ENCODE peak calls at places on chromosomes 1 and 21, in four cellular contexts. One of them, this sample, is unnamed. For H3K4me1, the result is how much of the 10 kb centered on the place peaks cover.

GRCh38 chr1:34611571-34611970 is 143.3 kb upstream of the GJB5 start:
- DNase-seq in A549: no peak
- DNase-seq in H1: no peak
- DNase-seq in tibial nerve: no peak
- DNase-seq in this sample: no peak

GRCh38 chr1:24157921-24158481 is 15.1 kb upstream of the IL22RA1 start:
- DNase-seq in A549: peak
- DNase-seq in H1: no peak
- DNase-seq in tibial nerve: no peak
- DNase-seq in this sample: no peak

GRCh38 chr1:38727629-38728175 is 131.9 kb downstream of the RRAGC start:
- DNase-seq in A549: no peak
- DNase-seq in H1: no peak
- DNase-seq in tibial nerve: no peak
- DNase-seq in this sample: no peak

GRCh38 chr21:45994086-45994661 is 12.6 kb downstream of the COL6A1 start:
- DNase-seq in A549: no peak
- DNase-seq in H1: no peak
- DNase-seq in tibial nerve: no peak
- DNase-seq in this sample: peak

GRCh38 chr21:15935530-15935929 is 205.7 kb downstream of the USP25 start:
- DNase-seq in A549: no peak
- DNase-seq in H1: no peak
- DNase-seq in tibial nerve: no peak
- DNase-seq in this sample: no peak

GRCh38 chr1:3257788-3258187 is 188.8 kb downstream of the PRDM16 start:
- DNase-seq in A549: no peak
- DNase-seq in H1: no peak
- DNase-seq in tibial nerve: no peak
- DNase-seq in this sample: no peak

GRCh38 chr1:1228596-1229321 is 3.0 kb downstream of the SDF4 start:
- DNase-seq in A549: no peak
- DNase-seq in H1: no peak
- DNase-seq in tibial nerve: no peak
- DNase-seq in this sample: no peak

GRCh38 chr1:78607944-78608343 is 12.3 kb upstream of the IFI44L start:
- DNase-seq in A549: no peak
- DNase-seq in H1: no peak
- DNase-seq in tibial nerve: no peak
- DNase-seq in this sample: no peak

GRCh38 chr1:64886877-64887276 is 79.5 kb downstream of the JAK1 start:
- DNase-seq in A549: no peak
- DNase-seq in H1: no peak
- DNase-seq in tibial nerve: no peak
- DNase-seq in this sample: no peak

GRCh38 chr21:46161180-46161799 is 5.9 kb upstream of the FTCD start:
- DNase-seq in A549: no peak
- DNase-seq in H1: peak
- DNase-seq in tibial nerve: no peak
- DNase-seq in this sample: no peak

GRCh38 chr1:10529096-10529495 is 54.3 kb downstream of the PEX14 start:
- DNase-seq in A549: no peak
- DNase-seq in H1: no peak
- DNase-seq in tibial nerve: no peak
- DNase-seq in this sample: no peak
- H3K4me1 ChIP-seq in A549: under half
- H3K4me1 ChIP-seq in H1: under half
- H3K4me1 ChIP-seq in tibial nerve: under half
- H3K4me1 ChIP-seq in this sample: under half

GRCh38 chr21:38927776-38928175 is 122.0 kb downstream of the ETS2 start:
- DNase-seq in A549: no peak
- DNase-seq in H1: no peak
- DNase-seq in tibial nerve: no peak
- DNase-seq in this sample: no peak

GRCh38 chr21:38929137-38929536 is 123.4 kb downstream of the ETS2 start:
- DNase-seq in A549: no peak
- DNase-seq in H1: no peak
- DNase-seq in tibial nerve: no peak
- DNase-seq in this sample: no peak

GRCh38 chr21:38924954-38925353 is 119.2 kb downstream of the ETS2 start:
- DNase-seq in A549: no peak
- DNase-seq in H1: no peak
- DNase-seq in tibial nerve: no peak
- DNase-seq in this sample: no peak

GRCh38 chr21:38922474-38922873 is 116.7 kb downstream of the ETS2 start:
- DNase-seq in A549: no peak
- DNase-seq in H1: no peak
- DNase-seq in tibial nerve: no peak
- DNase-seq in this sample: no peak

DNA sequence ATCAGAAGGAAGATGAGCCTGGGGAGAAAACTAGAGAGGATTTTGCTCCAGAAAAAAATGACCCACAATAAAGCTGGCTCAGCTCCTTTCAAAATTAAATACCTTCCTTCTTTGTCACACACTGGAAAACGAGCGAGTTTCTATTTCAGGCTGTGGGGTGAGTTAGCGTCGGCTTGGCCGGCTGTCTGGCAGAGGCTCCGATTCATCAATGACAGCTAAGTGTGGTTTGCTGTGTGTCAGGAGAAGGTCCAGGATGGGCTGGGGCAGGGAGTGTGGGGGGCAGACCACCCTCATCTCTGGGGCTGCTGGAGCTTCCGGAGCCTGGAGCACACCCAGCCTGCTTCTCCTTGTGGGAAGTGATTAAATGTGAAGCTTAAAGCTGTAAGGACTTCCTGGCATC is 120.2 kb downstream of the ETS2 start:
- DNase-seq in A549: no peak
- DNase-seq in H1: no peak
- DNase-seq in tibial nerve: peak
- DNase-seq in this sample: peak
- TF ChIP-seq EP300 in A549: no peak
- TF ChIP-seq EP300 in H1: no peak
- TF ChIP-seq EP300 in tibial nerve: peak
- TF ChIP-seq EP300 in this sample: no peak

GRCh38 chr1:161088587-161089110 is 709 bp downstream of the NECTIN4 start:
- DNase-seq in A549: no peak
- DNase-seq in H1: no peak
- DNase-seq in tibial nerve: no peak
- DNase-seq in this sample: no peak

GRCh38 chr1:161090617-161091016 is 1.3 kb upstream of the NECTIN4 start:
- DNase-seq in A549: no peak
- DNase-seq in H1: no peak
- DNase-seq in tibial nerve: no peak
- DNase-seq in this sample: no peak

GRCh38 chr1:161089251-161089924 is at the start of gene NECTIN4:
- DNase-seq in A549: no peak
- DNase-seq in H1: no peak
- DNase-seq in tibial nerve: no peak
- DNase-seq in this sample: no peak

GRCh38 chr1:161091093-161091492 is 1.7 kb upstream of the NECTIN4 start:
- DNase-seq in A549: no peak
- DNase-seq in H1: no peak
- DNase-seq in tibial nerve: no peak
- DNase-seq in this sample: no peak

GRCh38 chr1:161089938-161090337 is 580 bp upstream of the NECTIN4 start:
- DNase-seq in A549: no peak
- DNase-seq in H1: no peak
- DNase-seq in tibial nerve: no peak
- DNase-seq in this sample: no peak
- H3K4me1 ChIP-seq in A549: under half
- H3K4me1 ChIP-seq in H1: under half
- H3K4me1 ChIP-seq in tibial nerve: under half
- H3K4me1 ChIP-seq in this sample: under half

GRCh38 chr1:237732657-237733056 is 158.1 kb downstream of the ZP4 start:
- DNase-seq in A549: no peak
- DNase-seq in H1: no peak
- DNase-seq in tibial nerve: no peak
- DNase-seq in this sample: no peak

GRCh38 chr1:237740831-237741230 is 149.9 kb downstream of the ZP4 start:
- DNase-seq in A549: no peak
- DNase-seq in H1: no peak
- DNase-seq in tibial nerve: no peak
- DNase-seq in this sample: no peak

GRCh38 chr1:237737938-237738610 is 152.6 kb downstream of the ZP4 start:
- DNase-seq in A549: no peak
- DNase-seq in H1: no peak
- DNase-seq in tibial nerve: no peak
- DNase-seq in this sample: no peak

GRCh38 chr1:237737448-237737847 is 153.3 kb downstream of the ZP4 start:
- DNase-seq in A549: no peak
- DNase-seq in H1: no peak
- DNase-seq in tibial nerve: no peak
- DNase-seq in this sample: no peak

GRCh38 chr1:237736372-237737029 is 154.2 kb downstream of the ZP4 start:
- DNase-seq in A549: peak
- DNase-seq in H1: peak
- DNase-seq in tibial nerve: no peak
- DNase-seq in this sample: no peak
- TF ChIP-seq EP300 in A549: no peak
- TF ChIP-seq EP300 in H1: no peak
- TF ChIP-seq EP300 in tibial nerve: no peak
- TF ChIP-seq EP300 in this sample: no peak

GRCh38 chr1:54805981-54806381 is 4.9 kb upstream of the TTC22 start:
- DNase-seq in A549: no peak
- DNase-seq in H1: no peak
- DNase-seq in tibial nerve: no peak
- DNase-seq in this sample: no peak

GRCh38 chr1:54807756-54808155 is 6.6 kb upstream of the TTC22 start:
- DNase-seq in A549: no peak
- DNase-seq in H1: peak
- DNase-seq in tibial nerve: no peak
- DNase-seq in this sample: no peak

GRCh38 chr1:54808443-54809207 is 7.5 kb upstream of the TTC22 start:
- DNase-seq in A549: peak
- DNase-seq in H1: peak
- DNase-seq in tibial nerve: no peak
- DNase-seq in this sample: no peak

GRCh38 chr1:54805466-54805865 is 4.3 kb upstream of the TTC22 start:
- DNase-seq in A549: no peak
- DNase-seq in H1: no peak
- DNase-seq in tibial nerve: no peak
- DNase-seq in this sample: no peak

GRCh38 chr1:54806931-54807611 is 5.9 kb upstream of the TTC22 start:
- DNase-seq in A549: no peak
- DNase-seq in H1: peak
- DNase-seq in tibial nerve: no peak
- DNase-seq in this sample: no peak
- H3K4me1 ChIP-seq in A549: under half
- H3K4me1 ChIP-seq in H1: under half
- H3K4me1 ChIP-seq in tibial nerve: under half
- H3K4me1 ChIP-seq in this sample: under half